ENCODE peak calls at places on chromosome 16, in four cellular contexts. F is sigmoid colon, J is uterus, E is prostate gland. R is an unnamed sample.

GRCh38 chr16:9489823-9490467 is 398.5 kb downstream of the HAPSTR1 start:
- DNase-seq in F (peak), J (peak), E (peak), R (no peak)

GRCh38 chr16:10827691-10828341 is 9.2 kb upstream of the TVP23A start:
- DNase-seq in F (peak), J (peak), E (peak), R (peak)

GRCh38 chr16:81004646-81005353 is 1.9 kb downstream of the CMC2 start:
- DNase-seq in F (no peak), J (no peak), E (peak), R (no peak)

GRCh38 chr16:60271382-60272180 is 1537.5 kb upstream of the GOT2 start:
- DNase-seq in F (no peak), J (no peak), E (no peak), R (no peak)

GRCh38 chr16:85347213-85347591 is 234.9 kb upstream of the CIBAR2 start:
- DNase-seq in F (no peak), J (no peak), E (peak), R (no peak)

GRCh38 chr16:49085689-49086088 is 195.9 kb downstream of the CBLN1 start:
- DNase-seq in F (no peak), J (no peak), E (no peak), R (no peak)

GRCh38 chr16:11328172-11329079 is 16.8 kb upstream of the RMI2 start:
- DNase-seq in F (peak), J (peak), E (no peak), R (no peak)

GRCh38 chr16:69772560-69773254 is 10.6 kb downstream of the WWP2 start:
- DNase-seq in F (no peak), J (no peak), E (no peak), R (no peak)

GRCh38 chr16:50188619-50189136 is 35.6 kb downstream of the TENT4B start:
- DNase-seq in F (no peak), J (no peak), E (peak), R (no peak)

GRCh38 chr16:81616321-81617020 is 162.6 kb upstream of the PLCG2 start:
- DNase-seq in F (peak), J (peak), E (peak), R (no peak)

GRCh38 chr16:89958068-89958467 is 9.5 kb downstream of the DEF8 start:
- DNase-seq in F (no peak), J (no peak), E (no peak), R (no peak)

GRCh38 chr16:25374556-25374955 is 116.9 kb upstream of the ZKSCAN2 start:
- DNase-seq in F (no peak), J (no peak), E (no peak), R (no peak)

GRCh38 chr16:65667013-65667578 is 545.2 kb upstream of the CDH11 start:
- DNase-seq in F (no peak), J (no peak), E (no peak), R (no peak)
- TF ChIP-seq CTCF in F (no peak), J (no peak), E (no peak), R (no peak)

GRCh38 chr16:76705883-76706282 is 428.7 kb downstream of the CNTNAP4 start:
- DNase-seq in F (no peak), J (no peak), E (no peak), R (no peak)
- TF ChIP-seq POLR2A in F (no peak), J (no peak), E (no peak), R (no peak)

GRCh38 chr16:20774703-20775362 is 11.0 kb downstream of the ACSM3 start:
- DNase-seq in F (no peak), J (no peak), E (peak), R (no peak)
- H3K4me3 ChIP-seq in F (no peak), J (no peak), E (no peak), R (no peak)

GRCh38 chr16:2243781-2244180 is 7.5 kb downstream of the DNASE1L2 start:
- DNase-seq in F (no peak), J (no peak), E (no peak), R (no peak)

GRCh38 chr16:2242598-2242997 is 6.4 kb downstream of the DNASE1L2 start:
- DNase-seq in F (no peak), J (no peak), E (no peak), R (no peak)

GRCh38 chr16:2244301-2244700 is 7.1 kb downstream of the ECI1 start:
- DNase-seq in F (no peak), J (no peak), E (no peak), R (no peak)

GRCh38 chr16:2244926-2245795 is 6.2 kb downstream of the ECI1 start:
- DNase-seq in F (no peak), J (no peak), E (no peak), R (no peak)

GRCh38 chr16:2243031-2243528 is 6.8 kb downstream of the DNASE1L2 start:
- DNase-seq in F (no peak), J (no peak), E (no peak), R (no peak)
- TF ChIP-seq CTCF in F (no peak), J (no peak), E (no peak), R (no peak)

GRCh38 chr16:75265911-75266701 is 14.7 kb upstream of the BCAR1 start:
- DNase-seq in F (peak), J (peak), E (peak), R (peak)
- TF ChIP-seq POLR2A in F (no peak), J (peak), E (peak), R (no peak)

GRCh38 chr16:53097190-53097589 is 42.4 kb downstream of the CHD9 start:
- DNase-seq in F (no peak), J (no peak), E (no peak), R (no peak)

GRCh38 chr16:53100889-53101288 is 46.1 kb downstream of the CHD9 start:
- DNase-seq in F (no peak), J (no peak), E (peak), R (no peak)

GRCh38 chr16:53099318-53100130 is 44.7 kb downstream of the CHD9 start:
- DNase-seq in F (peak), J (peak), E (peak), R (peak)

GRCh38 chr16:53100131-53100748 is 45.4 kb downstream of the CHD9 start:
- DNase-seq in F (no peak), J (no peak), E (no peak), R (no peak)

DNA sequence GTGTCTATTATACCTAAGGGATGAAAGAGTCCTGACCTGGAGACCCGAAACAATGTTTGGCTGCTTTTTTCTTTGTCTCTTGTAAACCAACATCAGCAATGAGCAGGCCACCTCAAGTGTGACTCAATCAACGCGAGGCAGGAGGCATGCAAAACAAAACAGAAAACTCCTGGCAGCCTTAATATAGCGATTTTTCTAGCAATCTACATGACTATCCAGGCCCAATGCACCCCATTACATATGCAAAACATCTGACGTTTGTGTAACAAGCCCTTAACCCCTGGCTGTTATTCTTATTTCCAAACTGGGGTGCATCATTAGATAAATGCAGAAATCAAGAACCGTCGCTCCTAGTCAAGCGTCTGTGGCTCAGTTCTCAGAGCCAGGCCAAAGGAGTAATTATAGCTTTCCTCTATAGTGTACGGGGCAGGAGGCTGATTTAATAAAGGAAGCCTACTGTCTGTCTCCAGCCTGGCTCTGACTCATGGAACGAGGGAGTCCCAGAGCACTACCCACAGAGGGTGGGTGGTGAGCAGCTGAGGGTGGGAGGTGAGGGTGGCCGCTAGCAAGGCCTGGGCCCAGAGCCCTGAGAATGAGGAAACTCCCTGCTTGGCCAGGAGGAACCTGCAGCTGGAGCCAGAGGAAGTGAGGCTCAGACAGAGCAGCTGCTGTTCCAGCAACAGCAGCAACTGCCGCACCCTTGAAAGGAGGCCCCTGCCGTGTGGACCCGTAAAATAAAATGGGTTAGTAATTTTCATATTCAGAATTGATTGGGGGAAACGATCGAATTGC is 43.9 kb downstream of the CHD9 start:
- DNase-seq in F (peak), J (peak), E (peak), R (peak)
- H3K4me3 ChIP-seq in F (peak), J (peak), E (peak), R (no peak)

R was measured in lower leg skin.